ENCODE peak calls at places on chromosomes 2 and 18, in five cellular contexts. One of them, this sample, is unnamed.
A peak's percentile ranks its signal among the peaks of the same experiment; 100 is the strongest.

GRCh38 chr2:191327484-191327883 is 82.3 kb downstream of the MYO1B start:
- DNase-seq in uterus: no peak
- DNase-seq in A549: no peak
- DNase-seq in IMR-90: no peak
- DNase-seq in right lobe of liver: no peak
- DNase-seq in this sample: no peak

GRCh38 chr2:10031886-10032745 is 11.2 kb upstream of the KLF11 start:
- DNase-seq in uterus: no peak
- DNase-seq in A549: no peak
- DNase-seq in IMR-90: no peak
- DNase-seq in right lobe of liver: no peak
- DNase-seq in this sample: no peak

GRCh38 chr2:178008636-178009289 is 63.8 kb downstream of the PDE11A start:
- DNase-seq in uterus: no peak
- DNase-seq in A549: no peak
- DNase-seq in IMR-90: peak; percentile 65
- DNase-seq in right lobe of liver: peak; percentile 45
- DNase-seq in this sample: peak; percentile 25

GRCh38 chr2:70927641-70928040 is 8.1 kb upstream of the ATP6V1B1 start:
- DNase-seq in uterus: no peak
- DNase-seq in A549: no peak
- DNase-seq in IMR-90: no peak
- DNase-seq in right lobe of liver: no peak
- DNase-seq in this sample: no peak

GRCh38 chr2:197045115-197045514 is 118.6 kb upstream of the PGAP1 start:
- DNase-seq in uterus: no peak
- DNase-seq in A549: no peak
- DNase-seq in IMR-90: no peak
- DNase-seq in right lobe of liver: no peak
- DNase-seq in this sample: no peak

GRCh38 chr2:118837067-118837466 is 10.4 kb downstream of the EN1 start:
- DNase-seq in uterus: no peak
- DNase-seq in A549: no peak
- DNase-seq in IMR-90: no peak
- DNase-seq in right lobe of liver: no peak
- DNase-seq in this sample: no peak

GRCh38 chr2:240895656-240896388 is at the start of gene MAB21L4:
- DNase-seq in uterus: no peak
- DNase-seq in A549: no peak
- DNase-seq in IMR-90: no peak
- DNase-seq in right lobe of liver: no peak
- DNase-seq in this sample: no peak

GRCh38 chr2:149219853-149220252 is 110.5 kb upstream of the LYPD6 start:
- DNase-seq in uterus: no peak
- DNase-seq in A549: no peak
- DNase-seq in IMR-90: no peak
- DNase-seq in right lobe of liver: no peak
- DNase-seq in this sample: no peak

GRCh38 chr18:69839989-69840388 is 107.7 kb downstream of the CD226 start:
- DNase-seq in uterus: no peak
- DNase-seq in A549: no peak
- DNase-seq in IMR-90: no peak
- DNase-seq in right lobe of liver: no peak
- DNase-seq in this sample: no peak

GRCh38 chr2:120509991-120510735 is 164.2 kb downstream of the INHBB start:
- DNase-seq in uterus: no peak
- DNase-seq in A549: no peak
- DNase-seq in IMR-90: no peak
- DNase-seq in right lobe of liver: peak; percentile 38
- DNase-seq in this sample: no peak

GRCh38 chr2:240459401-240460242 is 24.2 kb downstream of the GPC1 start:
- DNase-seq in uterus: peak; percentile 11
- DNase-seq in A549: no peak
- DNase-seq in IMR-90: no peak
- DNase-seq in right lobe of liver: peak; percentile 45
- DNase-seq in this sample: peak; percentile 8

GRCh38 chr2:67209107-67209506 is 188.0 kb upstream of the ETAA1 start:
- DNase-seq in uterus: no peak
- DNase-seq in A549: no peak
- DNase-seq in IMR-90: no peak
- DNase-seq in right lobe of liver: no peak
- DNase-seq in this sample: no peak

GRCh38 chr2:17427401-17427800 is 90.8 kb downstream of the RAD51AP2 start:
- DNase-seq in uterus: no peak
- DNase-seq in A549: no peak
- DNase-seq in IMR-90: no peak
- DNase-seq in right lobe of liver: no peak
- DNase-seq in this sample: no peak

GRCh38 chr2:58702302-58702696 is 461.2 kb upstream of the FANCL start:
- DNase-seq in uterus: no peak
- DNase-seq in A549: no peak
- DNase-seq in IMR-90: peak; percentile 0
- DNase-seq in right lobe of liver: no peak
- DNase-seq in this sample: no peak

GRCh38 chr18:35624140-35624539 is 42.6 kb downstream of the GALNT1 start:
- DNase-seq in uterus: no peak
- DNase-seq in A549: no peak
- DNase-seq in IMR-90: no peak
- DNase-seq in right lobe of liver: no peak
- DNase-seq in this sample: no peak

GRCh38 chr2:113978524-113979171 is 88.8 kb downstream of the ACTR3 start:
- DNase-seq in uterus: no peak
- DNase-seq in A549: no peak
- DNase-seq in IMR-90: no peak
- DNase-seq in right lobe of liver: no peak
- DNase-seq in this sample: no peak

GRCh38 chr2:31170071-31170698 is 31.9 kb upstream of the GALNT14 start:
- DNase-seq in uterus: peak; percentile 17
- DNase-seq in A549: peak; percentile 84
- DNase-seq in IMR-90: peak; percentile 60
- DNase-seq in right lobe of liver: peak; percentile 67
- DNase-seq in this sample: peak; percentile 84

GRCh38 chr18:69161383-69162028 is 239.2 kb upstream of the DOK6 start:
- DNase-seq in uterus: no peak
- DNase-seq in A549: no peak
- DNase-seq in IMR-90: peak; percentile 63
- DNase-seq in right lobe of liver: no peak
- DNase-seq in this sample: no peak

GRCh38 chr18:48655460-48655859 is 116.6 kb downstream of the CTIF start:
- DNase-seq in uterus: no peak
- DNase-seq in A549: no peak
- DNase-seq in IMR-90: no peak
- DNase-seq in right lobe of liver: peak; percentile 31
- DNase-seq in this sample: no peak

GRCh38 chr2:191612496-191612895 is 65.4 kb upstream of the NABP1 start:
- DNase-seq in uterus: no peak
- DNase-seq in A549: peak; percentile 9
- DNase-seq in IMR-90: peak; percentile 97
- DNase-seq in right lobe of liver: no peak
- DNase-seq in this sample: no peak

GRCh38 chr2:218710687-218711549 is at the start of gene TTLL4:
- DNase-seq in uterus: peak; percentile 98
- DNase-seq in A549: peak; percentile 95
- DNase-seq in IMR-90: peak; percentile 93
- DNase-seq in right lobe of liver: peak; percentile 99
- DNase-seq in this sample: peak; percentile 99

GRCh38 chr2:218711550-218711929 is 905 bp downstream of the TTLL4 start:
- DNase-seq in uterus: no peak
- DNase-seq in A549: no peak
- DNase-seq in IMR-90: peak; percentile 20
- DNase-seq in right lobe of liver: no peak
- DNase-seq in this sample: no peak

GRCh38 chr2:218708086-218708485 is 2.5 kb upstream of the TTLL4 start:
- DNase-seq in uterus: no peak
- DNase-seq in A549: no peak
- DNase-seq in IMR-90: no peak
- DNase-seq in right lobe of liver: no peak
- DNase-seq in this sample: no peak

GRCh38 chr2:218710334-218710686 is 325 bp upstream of the TTLL4 start:
- DNase-seq in uterus: no peak
- DNase-seq in A549: no peak
- DNase-seq in IMR-90: no peak
- DNase-seq in right lobe of liver: no peak
- DNase-seq in this sample: no peak

DNA sequence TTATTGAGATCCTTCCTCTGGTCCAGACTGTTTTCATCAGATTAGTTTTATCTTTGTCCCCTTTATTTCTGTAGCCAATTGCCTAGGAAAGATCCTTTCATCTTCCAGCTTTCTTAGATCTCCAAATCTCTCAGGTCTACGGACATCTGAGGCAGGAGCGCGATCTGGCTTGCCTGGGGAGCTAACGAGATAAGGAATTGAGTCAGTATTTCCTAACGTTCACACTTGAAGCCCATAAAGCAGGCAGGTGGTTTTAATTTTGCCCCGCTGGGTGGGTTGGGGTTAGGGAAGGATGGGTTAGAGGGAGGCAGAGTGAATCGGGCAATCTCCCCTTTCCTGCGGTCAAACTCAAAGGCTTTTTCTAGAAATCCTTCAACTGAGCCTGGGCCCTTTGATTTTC is 729 bp upstream of the TTLL4 start:
- DNase-seq in uterus: peak; percentile 18
- DNase-seq in A549: no peak
- DNase-seq in IMR-90: no peak
- DNase-seq in right lobe of liver: no peak
- DNase-seq in this sample: no peak
- H3K4me3 ChIP-seq in uterus: no peak overlapping the region
- H3K4me3 ChIP-seq in A549: no peak overlapping the region
- H3K4me3 ChIP-seq in IMR-90: no peak overlapping the region
- H3K4me3 ChIP-seq in right lobe of liver: no peak overlapping the region
- H3K4me3 ChIP-seq in this sample: no peak overlapping the region

GRCh38 chr2:204972161-204972560 is 426.9 kb downstream of the PARD3B start:
- DNase-seq in uterus: no peak
- DNase-seq in A549: no peak
- DNase-seq in IMR-90: no peak
- DNase-seq in right lobe of liver: no peak
- DNase-seq in this sample: no peak
- H3K4me1 ChIP-seq in uterus: no peaks in the 10 kb centered on the region
- H3K4me1 ChIP-seq in A549: no peaks in the 10 kb centered on the region
- H3K4me1 ChIP-seq in IMR-90: peaks cover 7% of the 10 kb centered on the region
- H3K4me1 ChIP-seq in right lobe of liver: no peaks in the 10 kb centered on the region
- H3K4me1 ChIP-seq in this sample: no peaks in the 10 kb centered on the region

GRCh38 chr2:37570773-37571570 is 100.5 kb downstream of the CDC42EP3 start:
- DNase-seq in uterus: no peak
- DNase-seq in A549: no peak
- DNase-seq in IMR-90: peak; percentile 93
- DNase-seq in right lobe of liver: no peak
- DNase-seq in this sample: no peak
- TF ChIP-seq POLR2A in uterus: no peak
- TF ChIP-seq POLR2A in A549: no peak
- TF ChIP-seq POLR2A in IMR-90: no peak
- TF ChIP-seq POLR2A in right lobe of liver: no peak
- TF ChIP-seq POLR2A in this sample: no peak

GRCh38 chr2:24920813-24921441 is 890 bp upstream of the ADCY3 start:
- DNase-seq in uterus: no peak
- DNase-seq in A549: peak; percentile 75
- DNase-seq in IMR-90: no peak
- DNase-seq in right lobe of liver: no peak
- DNase-seq in this sample: no peak

GRCh38 chr2:24918326-24919099 is 1.5 kb downstream of the ADCY3 start:
- DNase-seq in uterus: no peak
- DNase-seq in A549: no peak
- DNase-seq in IMR-90: no peak
- DNase-seq in right lobe of liver: no peak
- DNase-seq in this sample: no peak

GRCh38 chr2:24919977-24920812 is at the start of gene ADCY3:
- DNase-seq in uterus: peak; percentile 40
- DNase-seq in A549: peak; percentile 66
- DNase-seq in IMR-90: peak; percentile 29
- DNase-seq in right lobe of liver: no peak
- DNase-seq in this sample: no peak

GRCh38 chr2:24917731-24918325 is 2.2 kb downstream of the ADCY3 start:
- DNase-seq in uterus: no peak
- DNase-seq in A549: no peak
- DNase-seq in IMR-90: no peak
- DNase-seq in right lobe of liver: no peak
- DNase-seq in this sample: no peak

GRCh38 chr2:24919100-24919976 is 699 bp downstream of the ADCY3 start:
- DNase-seq in uterus: no peak
- DNase-seq in A549: peak; percentile 55
- DNase-seq in IMR-90: peak; percentile 12
- DNase-seq in right lobe of liver: no peak
- DNase-seq in this sample: no peak
- H3K4me3 ChIP-seq in uterus: peak overlapping the region; percentile 86
- H3K4me3 ChIP-seq in A549: peak overlapping the region; percentile 92
- H3K4me3 ChIP-seq in IMR-90: peak overlapping the region; percentile 68
- H3K4me3 ChIP-seq in right lobe of liver: peak overlapping the region; percentile 16
- H3K4me3 ChIP-seq in this sample: peak overlapping the region; percentile 16

This sample was measured in adrenal gland.